ENCODE peak calls at places on chromosomes 13 and 19, in seven cellular contexts. S, H, B, Y, X, E and P are unnamed samples.
A peak's percentile ranks its signal among the peaks of the same experiment; 100 is the strongest.

GRCh38 chr13:27171244-27171829 is at the start of gene USP12:
- DNase-seq in B (no peak), S (peak; percentile 22), E (no peak), Y (peak; percentile 76), H (no peak), X (peak; percentile 48), P (no peak)

GRCh38 chr13:98599502-98600328 is 22.8 kb upstream of the STK24 start:
- DNase-seq in S (peak; percentile 9), B (no peak), Y (no peak), H (no peak), X (no peak), E (no peak), P (peak; percentile 54)

GRCh38 chr19:36060430-36060829 is 5.7 kb downstream of the WDR62 start:
- DNase-seq in Y (peak; percentile 51), B (peak; percentile 90), H (no peak), X (peak; percentile 68), E (no peak), S (peak; percentile 63), P (no peak)

GRCh38 chr13:98890186-98890585 is 87.7 kb downstream of the DOCK9 start:
- DNase-seq in H (no peak), X (no peak), Y (no peak), S (peak; percentile 74), B (no peak), E (no peak), P (no peak)

GRCh38 chr13:71577127-71577526 is 289.9 kb downstream of the DACH1 start:
- DNase-seq in E (no peak), Y (no peak), X (no peak), S (no peak), H (no peak), B (no peak), P (no peak)

GRCh38 chr19:33883869-33884519 is 87.3 kb downstream of the KCTD15 start:
- DNase-seq in H (no peak), B (no peak), S (no peak), E (no peak), X (no peak), Y (peak; percentile 59), P (no peak)

GRCh38 chr13:80069374-80069773 is 271.6 kb downstream of the SPRY2 start:
- DNase-seq in X (no peak), S (no peak), E (no peak), B (no peak), Y (no peak), H (no peak), P (no peak)

GRCh38 chr19:47512183-47512947 is 2.5 kb downstream of the NAPA start:
- DNase-seq in E (no peak), Y (no peak), X (no peak), B (no peak), S (peak; percentile 52), H (no peak), P (peak; percentile 52)

GRCh38 chr13:73334459-73334858 is 275.7 kb downstream of the KLF5 start:
- DNase-seq in H (no peak), Y (no peak), B (no peak), S (no peak), X (no peak), E (no peak), P (no peak)

GRCh38 chr19:4390017-4390861 is 10.1 kb downstream of the SH3GL1 start:
- DNase-seq in S (peak; percentile 56), Y (no peak), X (no peak), E (no peak), H (no peak), B (no peak), P (no peak)

GRCh38 chr13:113357529-113357928 is 6.4 kb downstream of the GRTP1 start:
- DNase-seq in X (no peak), Y (no peak), E (no peak), H (no peak), S (peak; percentile 89), B (no peak), P (no peak)

GRCh38 chr19:11659612-11660011 is 62.3 kb downstream of the ZNF627 start:
- DNase-seq in E (no peak), Y (no peak), X (peak; percentile 37), B (no peak), S (peak; percentile 12), H (no peak), P (peak; percentile 15)

GRCh38 chr19:44530777-44531176 is 1.3 kb upstream of the CEACAM20 start:
- DNase-seq in S (no peak), E (no peak), Y (no peak), X (no peak), H (no peak), B (no peak), P (no peak)
- TF ChIP-seq CEBPB in S (no peak), E (no peak), Y (no peak), X (no peak), H (no peak), B (no peak), P (no peak)

DNA sequence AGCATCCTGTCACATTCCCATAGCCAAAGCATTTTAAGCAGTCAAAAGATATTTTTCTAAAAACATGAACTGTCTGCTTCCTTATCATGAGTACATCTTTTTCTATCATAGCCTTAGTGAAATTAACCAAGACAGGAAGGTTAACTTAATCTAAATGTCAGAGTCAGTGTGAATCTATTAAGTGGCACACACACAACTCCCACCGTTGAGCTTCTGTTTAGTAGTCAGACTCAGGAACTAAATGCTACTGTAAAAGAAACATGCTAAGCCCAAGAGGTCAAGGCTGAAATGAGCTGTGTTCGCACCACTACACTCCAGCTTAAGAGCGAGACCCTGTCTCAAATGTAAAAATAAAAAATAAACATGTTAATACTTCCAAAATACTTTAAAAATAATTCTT is 7.7 kb upstream of the POU4F1 start:
- DNase-seq in B (no peak), X (no peak), Y (no peak), E (no peak), S (no peak), H (no peak), P (no peak)
- TF ChIP-seq CEBPB in B (no peak), X (no peak), Y (no peak), E (no peak), S (no peak), H (no peak), P (no peak)

DNA sequence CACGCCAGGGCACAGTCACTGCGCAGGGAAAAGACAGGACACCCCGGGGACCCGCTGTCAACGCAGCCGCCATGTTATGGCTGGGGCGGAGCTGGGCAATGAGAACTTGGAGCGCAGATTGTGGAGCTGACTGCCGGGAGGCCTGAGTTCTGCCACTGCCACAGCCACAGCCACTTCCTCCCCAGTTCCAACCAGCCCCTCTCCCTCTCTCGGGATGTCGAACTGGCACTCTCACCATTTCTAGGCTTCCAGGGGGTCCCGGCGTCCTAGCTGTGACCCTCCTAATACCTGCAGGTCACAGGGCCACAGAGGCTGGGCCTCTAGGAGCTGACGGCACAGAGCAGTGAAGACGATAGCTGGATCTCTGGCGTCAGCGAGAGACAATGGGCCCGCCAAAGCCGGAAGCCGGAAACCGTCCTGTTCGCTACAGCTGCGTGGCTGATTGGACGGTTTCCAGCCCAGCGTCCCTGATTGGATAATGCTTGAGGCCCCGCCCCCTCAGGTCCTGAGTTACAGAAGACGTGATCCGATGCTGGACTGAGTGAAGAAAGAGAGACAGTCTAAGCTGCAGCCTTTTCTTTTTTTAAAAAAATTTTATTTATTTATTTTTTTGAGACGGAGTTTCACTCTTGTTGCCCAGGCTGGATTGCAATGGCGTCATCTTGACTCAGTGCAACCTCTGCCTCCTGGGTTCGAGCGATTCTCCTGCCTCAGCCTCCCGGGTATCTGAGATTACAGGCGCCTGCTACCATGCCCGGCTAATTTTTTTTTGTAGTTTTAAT is at the start of gene ZNF506:
- DNase-seq in E (peak; percentile 70), Y (peak; percentile 79), H (no peak), S (peak; percentile 92), X (peak; percentile 13), B (peak; percentile 1), P (no peak)
- TF ChIP-seq CEBPB in E (no peak), Y (no peak), H (no peak), S (no peak), X (no peak), B (no peak), P (no peak)

DNA sequence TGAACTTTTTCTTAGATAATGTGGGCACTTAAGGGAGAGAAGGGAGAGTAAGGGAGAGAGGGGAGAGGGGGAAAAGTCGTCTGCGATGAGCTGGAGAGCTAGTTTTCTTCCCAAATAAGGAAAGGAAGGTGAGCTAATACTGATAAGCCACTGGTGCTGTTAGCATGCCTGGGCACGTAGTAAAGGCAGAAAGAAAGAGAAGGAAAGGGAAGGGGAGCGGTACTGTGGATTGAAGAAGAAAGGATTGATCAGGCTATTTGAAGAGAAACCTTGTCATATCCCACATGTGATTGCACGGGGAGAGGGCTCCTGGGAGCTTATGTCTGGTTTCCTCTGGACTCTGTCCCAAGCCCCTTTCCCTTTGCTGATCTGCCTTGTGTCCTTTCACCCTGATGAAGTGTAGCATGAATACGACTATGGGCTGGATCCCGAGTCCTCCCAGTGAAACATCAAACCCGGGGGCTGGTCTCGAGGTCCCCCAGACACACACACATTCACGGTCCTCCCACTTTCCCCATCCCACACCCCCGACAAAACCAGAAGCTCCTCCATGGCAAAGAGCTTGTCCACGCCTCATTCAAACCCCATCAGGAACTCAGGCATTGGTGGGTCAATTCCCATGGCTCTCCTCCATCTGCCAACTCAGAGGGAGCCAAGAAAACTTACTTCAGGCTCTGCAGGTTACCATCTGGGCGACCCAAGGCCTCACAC is 30.6 kb downstream of the NLRP13 start:
- DNase-seq in H (no peak), Y (no peak), X (no peak), B (no peak), E (no peak), S (no peak), P (no peak)
- TF ChIP-seq CEBPB in H (no peak), Y (no peak), X (no peak), B (no peak), E (no peak), S (no peak), P (no peak)

DNA sequence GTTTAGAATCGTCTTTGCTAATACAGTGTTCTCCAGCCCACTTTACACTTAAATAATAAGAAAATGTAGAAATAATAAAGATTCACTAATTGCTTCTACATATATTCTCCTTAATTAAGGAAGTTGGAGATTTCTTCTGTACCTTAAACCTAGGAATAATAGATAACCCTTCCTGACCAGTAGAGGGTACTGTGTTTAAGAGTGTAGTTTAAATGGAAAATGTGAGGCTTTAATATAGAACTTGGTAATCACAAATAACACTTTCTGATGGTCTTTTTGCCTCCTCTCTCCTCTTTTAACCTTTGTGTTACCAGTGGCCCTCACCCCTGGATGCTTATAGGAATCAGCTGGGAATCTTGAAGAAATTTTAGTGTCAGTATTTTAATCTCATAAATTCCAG is 20.7 kb downstream of the POMP start:
- DNase-seq in Y (no peak), S (peak; percentile 31), H (no peak), B (no peak), X (no peak), E (no peak), P (peak; percentile 9)
- TF ChIP-seq CEBPB in Y (no peak), S (no peak), H (no peak), B (no peak), X (no peak), E (no peak), P (no peak)

DNA sequence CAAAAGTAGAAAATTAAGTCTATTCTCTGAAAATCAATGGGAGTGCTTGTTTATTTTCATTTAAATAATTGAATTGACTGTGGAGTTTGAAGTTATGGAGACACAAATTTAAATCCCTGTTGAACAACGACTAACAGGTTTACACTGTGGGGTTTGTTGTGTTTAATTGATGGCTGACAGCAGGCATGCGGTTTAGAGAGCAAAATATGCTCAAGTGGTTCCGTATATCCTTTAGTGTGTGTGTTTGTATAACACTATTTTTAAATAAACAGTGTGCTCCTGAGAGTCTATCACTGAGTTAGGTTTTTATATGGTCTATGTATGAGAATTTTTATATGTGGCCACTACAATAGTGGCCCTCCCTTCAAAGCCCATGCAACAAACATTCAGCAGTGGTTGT is 332.0 kb downstream of the GPC6 start:
- DNase-seq in X (no peak), B (no peak), H (no peak), Y (no peak), S (peak; percentile 16), E (no peak), P (no peak)
- TF ChIP-seq CEBPB in X (no peak), B (no peak), H (no peak), Y (no peak), S (no peak), E (no peak), P (no peak)